ENCODE peak calls at places on chromosomes 6 and 20, in four cellular contexts. One of them, this sample, is unnamed.

GRCh38 chr6:3919130-3919628 is 70.0 kb downstream of the FAM50B start:
- DNase-seq in retina: no peak
- DNase-seq in stimulated activated CD8-positive, alpha-beta memory T cell treated with anti-CD3 and anti-CD28 coated beads, Interleukin-4, amount 100 ng/mL, for 4 hours: no peak
- DNase-seq in right lobe of liver: no peak
- DNase-seq in this sample: no peak

GRCh38 chr6:55882731-55883595 is 7.6 kb upstream of the BMP5 start:
- DNase-seq in retina: no peak
- DNase-seq in stimulated activated CD8-positive, alpha-beta memory T cell treated with anti-CD3 and anti-CD28 coated beads, Interleukin-4, amount 100 ng/mL, for 4 hours: no peak
- DNase-seq in right lobe of liver: no peak
- DNase-seq in this sample: no peak

GRCh38 chr6:151154418-151154817 is 85.3 kb upstream of the AKAP12 start:
- DNase-seq in retina: no peak
- DNase-seq in stimulated activated CD8-positive, alpha-beta memory T cell treated with anti-CD3 and anti-CD28 coated beads, Interleukin-4, amount 100 ng/mL, for 4 hours: no peak
- DNase-seq in right lobe of liver: no peak
- DNase-seq in this sample: no peak

GRCh38 chr6:126937426-126937825 is 181.0 kb upstream of the RSPO3 start:
- DNase-seq in retina: no peak
- DNase-seq in stimulated activated CD8-positive, alpha-beta memory T cell treated with anti-CD3 and anti-CD28 coated beads, Interleukin-4, amount 100 ng/mL, for 4 hours: no peak
- DNase-seq in right lobe of liver: no peak
- DNase-seq in this sample: no peak

GRCh38 chr6:121492536-121492935 is 57.1 kb downstream of the GJA1 start:
- DNase-seq in retina: no peak
- DNase-seq in stimulated activated CD8-positive, alpha-beta memory T cell treated with anti-CD3 and anti-CD28 coated beads, Interleukin-4, amount 100 ng/mL, for 4 hours: no peak
- DNase-seq in right lobe of liver: no peak
- DNase-seq in this sample: no peak

GRCh38 chr6:69584913-69585729 is 211.7 kb downstream of the LMBRD1 start:
- DNase-seq in retina: peak; percentile 40
- DNase-seq in stimulated activated CD8-positive, alpha-beta memory T cell treated with anti-CD3 and anti-CD28 coated beads, Interleukin-4, amount 100 ng/mL, for 4 hours: no peak
- DNase-seq in right lobe of liver: no peak
- DNase-seq in this sample: no peak

GRCh38 chr6:54846243-54846856 is at the start of gene FAM83B:
- DNase-seq in retina: peak; percentile 66
- DNase-seq in stimulated activated CD8-positive, alpha-beta memory T cell treated with anti-CD3 and anti-CD28 coated beads, Interleukin-4, amount 100 ng/mL, for 4 hours: no peak
- DNase-seq in right lobe of liver: no peak
- DNase-seq in this sample: no peak

GRCh38 chr6:127716425-127716930 is 139.5 kb downstream of the C6orf58 start:
- DNase-seq in retina: no peak
- DNase-seq in stimulated activated CD8-positive, alpha-beta memory T cell treated with anti-CD3 and anti-CD28 coated beads, Interleukin-4, amount 100 ng/mL, for 4 hours: no peak
- DNase-seq in right lobe of liver: no peak
- DNase-seq in this sample: no peak

GRCh38 chr6:118787746-118788419 is 106.1 kb upstream of the ASF1A start:
- DNase-seq in retina: no peak
- DNase-seq in stimulated activated CD8-positive, alpha-beta memory T cell treated with anti-CD3 and anti-CD28 coated beads, Interleukin-4, amount 100 ng/mL, for 4 hours: no peak
- DNase-seq in right lobe of liver: no peak
- DNase-seq in this sample: no peak

GRCh38 chr6:118277631-118278030 is 270.5 kb upstream of the PLN start:
- DNase-seq in retina: no peak
- DNase-seq in stimulated activated CD8-positive, alpha-beta memory T cell treated with anti-CD3 and anti-CD28 coated beads, Interleukin-4, amount 100 ng/mL, for 4 hours: no peak
- DNase-seq in right lobe of liver: no peak
- DNase-seq in this sample: no peak

GRCh38 chr6:93278241-93278640 is 141.1 kb downstream of the EPHA7 start:
- DNase-seq in retina: no peak
- DNase-seq in stimulated activated CD8-positive, alpha-beta memory T cell treated with anti-CD3 and anti-CD28 coated beads, Interleukin-4, amount 100 ng/mL, for 4 hours: no peak
- DNase-seq in right lobe of liver: no peak
- DNase-seq in this sample: no peak

GRCh38 chr6:43708857-43709653 is 21.5 kb upstream of the MRPS18A start:
- DNase-seq in retina: no peak
- DNase-seq in stimulated activated CD8-positive, alpha-beta memory T cell treated with anti-CD3 and anti-CD28 coated beads, Interleukin-4, amount 100 ng/mL, for 4 hours: no peak
- DNase-seq in right lobe of liver: no peak
- DNase-seq in this sample: no peak

GRCh38 chr6:42281016-42281533 is 63.4 kb upstream of the MRPS10 start:
- DNase-seq in retina: no peak
- DNase-seq in stimulated activated CD8-positive, alpha-beta memory T cell treated with anti-CD3 and anti-CD28 coated beads, Interleukin-4, amount 100 ng/mL, for 4 hours: no peak
- DNase-seq in right lobe of liver: no peak
- DNase-seq in this sample: no peak

GRCh38 chr20:48624315-48625020 is 203.3 kb downstream of the PREX1 start:
- DNase-seq in retina: no peak
- DNase-seq in stimulated activated CD8-positive, alpha-beta memory T cell treated with anti-CD3 and anti-CD28 coated beads, Interleukin-4, amount 100 ng/mL, for 4 hours: no peak
- DNase-seq in right lobe of liver: no peak
- DNase-seq in this sample: no peak

GRCh38 chr6:22980446-22980845 is 411.1 kb downstream of the HDGFL1 start:
- DNase-seq in retina: no peak
- DNase-seq in stimulated activated CD8-positive, alpha-beta memory T cell treated with anti-CD3 and anti-CD28 coated beads, Interleukin-4, amount 100 ng/mL, for 4 hours: no peak
- DNase-seq in right lobe of liver: no peak
- DNase-seq in this sample: no peak

GRCh38 chr20:46995561-46996142 is 101.0 kb downstream of the EYA2 start:
- DNase-seq in retina: no peak
- DNase-seq in stimulated activated CD8-positive, alpha-beta memory T cell treated with anti-CD3 and anti-CD28 coated beads, Interleukin-4, amount 100 ng/mL, for 4 hours: no peak
- DNase-seq in right lobe of liver: no peak
- DNase-seq in this sample: no peak

GRCh38 chr6:142810952-142811514 is 133.9 kb downstream of the HIVEP2 start:
- DNase-seq in retina: no peak
- DNase-seq in stimulated activated CD8-positive, alpha-beta memory T cell treated with anti-CD3 and anti-CD28 coated beads, Interleukin-4, amount 100 ng/mL, for 4 hours: no peak
- DNase-seq in right lobe of liver: no peak
- DNase-seq in this sample: no peak

GRCh38 chr6:31901953-31902643 is at the start of gene ZBTB12:
- DNase-seq in retina: peak; percentile 96
- DNase-seq in stimulated activated CD8-positive, alpha-beta memory T cell treated with anti-CD3 and anti-CD28 coated beads, Interleukin-4, amount 100 ng/mL, for 4 hours: peak; percentile 70
- DNase-seq in right lobe of liver: peak; percentile 93
- DNase-seq in this sample: peak; percentile 71

GRCh38 chr6:25062070-25062811 is 126.5 kb upstream of the RIPOR2 start:
- DNase-seq in retina: peak; percentile 34
- DNase-seq in stimulated activated CD8-positive, alpha-beta memory T cell treated with anti-CD3 and anti-CD28 coated beads, Interleukin-4, amount 100 ng/mL, for 4 hours: no peak
- DNase-seq in right lobe of liver: no peak
- DNase-seq in this sample: no peak

GRCh38 chr20:25291432-25292133 is 43.7 kb downstream of the PYGB start:
- DNase-seq in retina: no peak
- DNase-seq in stimulated activated CD8-positive, alpha-beta memory T cell treated with anti-CD3 and anti-CD28 coated beads, Interleukin-4, amount 100 ng/mL, for 4 hours: no peak
- DNase-seq in right lobe of liver: no peak
- DNase-seq in this sample: no peak

GRCh38 chr20:61449057-61449456 is 197.0 kb downstream of the CDH4 start:
- DNase-seq in retina: no peak
- DNase-seq in stimulated activated CD8-positive, alpha-beta memory T cell treated with anti-CD3 and anti-CD28 coated beads, Interleukin-4, amount 100 ng/mL, for 4 hours: no peak
- DNase-seq in right lobe of liver: no peak
- DNase-seq in this sample: no peak

GRCh38 chr20:25139061-25139705 is 56.3 kb upstream of the ENTPD6 start:
- DNase-seq in retina: peak; percentile 40
- DNase-seq in stimulated activated CD8-positive, alpha-beta memory T cell treated with anti-CD3 and anti-CD28 coated beads, Interleukin-4, amount 100 ng/mL, for 4 hours: no peak
- DNase-seq in right lobe of liver: no peak
- DNase-seq in this sample: no peak

GRCh38 chr6:117329926-117330325 is 64.6 kb downstream of the VGLL2 start:
- DNase-seq in retina: no peak
- DNase-seq in stimulated activated CD8-positive, alpha-beta memory T cell treated with anti-CD3 and anti-CD28 coated beads, Interleukin-4, amount 100 ng/mL, for 4 hours: no peak
- DNase-seq in right lobe of liver: no peak
- DNase-seq in this sample: no peak

GRCh38 chr6:108755257-108756240 is 92.7 kb upstream of the ARMC2 start:
- DNase-seq in retina: no peak
- DNase-seq in stimulated activated CD8-positive, alpha-beta memory T cell treated with anti-CD3 and anti-CD28 coated beads, Interleukin-4, amount 100 ng/mL, for 4 hours: no peak
- DNase-seq in right lobe of liver: no peak
- DNase-seq in this sample: no peak

GRCh38 chr20:3768342-3769130 is 983 bp upstream of the ADISSP start:
- DNase-seq in retina: peak; percentile 99
- DNase-seq in stimulated activated CD8-positive, alpha-beta memory T cell treated with anti-CD3 and anti-CD28 coated beads, Interleukin-4, amount 100 ng/mL, for 4 hours: peak; percentile 72
- DNase-seq in right lobe of liver: peak; percentile 68
- DNase-seq in this sample: peak; percentile 77

GRCh38 chr6:104642871-104643270 is 216.8 kb downstream of the HACE1 start:
- DNase-seq in retina: no peak
- DNase-seq in stimulated activated CD8-positive, alpha-beta memory T cell treated with anti-CD3 and anti-CD28 coated beads, Interleukin-4, amount 100 ng/mL, for 4 hours: no peak
- DNase-seq in right lobe of liver: no peak
- DNase-seq in this sample: no peak

GRCh38 chr6:34664270-34664971 is 32.1 kb downstream of the ILRUN start:
- DNase-seq in retina: no peak
- DNase-seq in stimulated activated CD8-positive, alpha-beta memory T cell treated with anti-CD3 and anti-CD28 coated beads, Interleukin-4, amount 100 ng/mL, for 4 hours: no peak
- DNase-seq in right lobe of liver: no peak
- DNase-seq in this sample: no peak

GRCh38 chr6:139970591-139970991 is 596.1 kb upstream of the CITED2 start:
- DNase-seq in retina: no peak
- DNase-seq in stimulated activated CD8-positive, alpha-beta memory T cell treated with anti-CD3 and anti-CD28 coated beads, Interleukin-4, amount 100 ng/mL, for 4 hours: no peak
- DNase-seq in right lobe of liver: no peak
- DNase-seq in this sample: no peak

GRCh38 chr20:5848711-5849505 is 98.7 kb downstream of the SHLD1 start:
- DNase-seq in retina: no peak
- DNase-seq in stimulated activated CD8-positive, alpha-beta memory T cell treated with anti-CD3 and anti-CD28 coated beads, Interleukin-4, amount 100 ng/mL, for 4 hours: no peak
- DNase-seq in right lobe of liver: no peak
- DNase-seq in this sample: no peak

GRCh38 chr6:46255528-46255927 is 84.7 kb upstream of the ENPP5 start:
- DNase-seq in retina: no peak
- DNase-seq in stimulated activated CD8-positive, alpha-beta memory T cell treated with anti-CD3 and anti-CD28 coated beads, Interleukin-4, amount 100 ng/mL, for 4 hours: no peak
- DNase-seq in right lobe of liver: no peak
- DNase-seq in this sample: no peak

GRCh38 chr20:3010985-3011723 is 32.3 kb upstream of the GNRH2 start:
- DNase-seq in retina: no peak
- DNase-seq in stimulated activated CD8-positive, alpha-beta memory T cell treated with anti-CD3 and anti-CD28 coated beads, Interleukin-4, amount 100 ng/mL, for 4 hours: no peak
- DNase-seq in right lobe of liver: no peak
- DNase-seq in this sample: no peak

GRCh38 chr6:18883851-18884250 is 496.7 kb downstream of the RNF144B start:
- DNase-seq in retina: no peak
- DNase-seq in stimulated activated CD8-positive, alpha-beta memory T cell treated with anti-CD3 and anti-CD28 coated beads, Interleukin-4, amount 100 ng/mL, for 4 hours: no peak
- DNase-seq in right lobe of liver: no peak
- DNase-seq in this sample: no peak

GRCh38 chr6:117613920-117614535 is 11.7 kb upstream of the GOPC start:
- DNase-seq in retina: no peak
- DNase-seq in stimulated activated CD8-positive, alpha-beta memory T cell treated with anti-CD3 and anti-CD28 coated beads, Interleukin-4, amount 100 ng/mL, for 4 hours: no peak
- DNase-seq in right lobe of liver: no peak
- DNase-seq in this sample: no peak

GRCh38 chr6:51743999-51744398 is 343.4 kb downstream of the PKHD1 start:
- DNase-seq in retina: no peak
- DNase-seq in stimulated activated CD8-positive, alpha-beta memory T cell treated with anti-CD3 and anti-CD28 coated beads, Interleukin-4, amount 100 ng/mL, for 4 hours: no peak
- DNase-seq in right lobe of liver: no peak
- DNase-seq in this sample: no peak

GRCh38 chr6:159760602-159761057 is 1.2 kb upstream of the ACAT2 start:
- DNase-seq in retina: no peak
- DNase-seq in stimulated activated CD8-positive, alpha-beta memory T cell treated with anti-CD3 and anti-CD28 coated beads, Interleukin-4, amount 100 ng/mL, for 4 hours: no peak
- DNase-seq in right lobe of liver: no peak
- DNase-seq in this sample: no peak

GRCh38 chr6:91730710-91731109 is 1143.8 kb upstream of the MAP3K7 start:
- DNase-seq in retina: no peak
- DNase-seq in stimulated activated CD8-positive, alpha-beta memory T cell treated with anti-CD3 and anti-CD28 coated beads, Interleukin-4, amount 100 ng/mL, for 4 hours: no peak
- DNase-seq in right lobe of liver: no peak
- DNase-seq in this sample: no peak

GRCh38 chr6:36848658-36849441 is 9.6 kb upstream of the CPNE5 start:
- DNase-seq in retina: peak; percentile 86
- DNase-seq in stimulated activated CD8-positive, alpha-beta memory T cell treated with anti-CD3 and anti-CD28 coated beads, Interleukin-4, amount 100 ng/mL, for 4 hours: no peak
- DNase-seq in right lobe of liver: no peak
- DNase-seq in this sample: no peak

This sample was measured in activated CD8-positive, alpha-beta memory T cell treated with anti-CD3 and anti-CD28 coated beads for 4 hours.